ENCODE peak calls at places on chromosomes 5 and 9, in ten cellular contexts. One of them, this sample, is unnamed.

GRCh38 chr9:82922686-82923085 is 140.3 kb downstream of the RASEF start:
- DNase-seq in left lung: no peak
- DNase-seq in ovary: no peak
- DNase-seq in hepatocyte: no peak
- DNase-seq in IMR-90: no peak
- DNase-seq in adrenal gland: no peak
- DNase-seq in heart left ventricle: no peak
- DNase-seq in aorta: no peak
- DNase-seq in esophagus squamous epithelium: no peak
- DNase-seq in thoracic aorta: no peak
- DNase-seq in this sample: no peak

GRCh38 chr5:23977996-23978395 is 470.6 kb downstream of the PRDM9 start:
- DNase-seq in left lung: no peak
- DNase-seq in ovary: no peak
- DNase-seq in hepatocyte: peak; percentile 80
- DNase-seq in IMR-90: no peak
- DNase-seq in adrenal gland: no peak
- DNase-seq in heart left ventricle: no peak
- DNase-seq in aorta: no peak
- DNase-seq in esophagus squamous epithelium: no peak
- DNase-seq in thoracic aorta: no peak
- DNase-seq in this sample: no peak

GRCh38 chr9:79583957-79584654 is 12.3 kb downstream of the TLE4 start:
- DNase-seq in left lung: peak; percentile 81
- DNase-seq in ovary: no peak
- DNase-seq in hepatocyte: peak; percentile 35
- DNase-seq in IMR-90: no peak
- DNase-seq in adrenal gland: peak; percentile 57
- DNase-seq in heart left ventricle: peak; percentile 58
- DNase-seq in aorta: no peak
- DNase-seq in esophagus squamous epithelium: no peak
- DNase-seq in thoracic aorta: no peak
- DNase-seq in this sample: no peak

GRCh38 chr5:149310947-149311675 is 34.2 kb upstream of the GRPEL2 start:
- DNase-seq in left lung: no peak
- DNase-seq in ovary: peak; percentile 33
- DNase-seq in hepatocyte: peak; percentile 65
- DNase-seq in IMR-90: peak; percentile 83
- DNase-seq in adrenal gland: peak; percentile 46
- DNase-seq in heart left ventricle: peak; percentile 68
- DNase-seq in aorta: no peak
- DNase-seq in esophagus squamous epithelium: no peak
- DNase-seq in thoracic aorta: no peak
- DNase-seq in this sample: no peak

GRCh38 chr9:91751922-91752321 is 198.1 kb downstream of the ROR2 start:
- DNase-seq in left lung: no peak
- DNase-seq in ovary: no peak
- DNase-seq in hepatocyte: no peak
- DNase-seq in IMR-90: peak; percentile 81
- DNase-seq in adrenal gland: no peak
- DNase-seq in heart left ventricle: no peak
- DNase-seq in aorta: no peak
- DNase-seq in esophagus squamous epithelium: no peak
- DNase-seq in thoracic aorta: no peak
- DNase-seq in this sample: no peak

GRCh38 chr5:175718401-175719108 is 60.7 kb downstream of the HRH2 start:
- DNase-seq in left lung: no peak
- DNase-seq in ovary: no peak
- DNase-seq in hepatocyte: peak; percentile 75
- DNase-seq in IMR-90: no peak
- DNase-seq in adrenal gland: peak; percentile 38
- DNase-seq in heart left ventricle: peak; percentile 60
- DNase-seq in aorta: peak; percentile 84
- DNase-seq in esophagus squamous epithelium: no peak
- DNase-seq in thoracic aorta: no peak
- DNase-seq in this sample: no peak

GRCh38 chr5:77282337-77283027 is 72.0 kb downstream of the PDE8B start:
- DNase-seq in left lung: no peak
- DNase-seq in ovary: no peak
- DNase-seq in hepatocyte: peak; percentile 43
- DNase-seq in IMR-90: peak; percentile 88
- DNase-seq in adrenal gland: no peak
- DNase-seq in heart left ventricle: no peak
- DNase-seq in aorta: no peak
- DNase-seq in esophagus squamous epithelium: no peak
- DNase-seq in thoracic aorta: no peak
- DNase-seq in this sample: no peak

GRCh38 chr9:98686961-98687855 is 21.5 kb downstream of the GABBR2 start:
- DNase-seq in left lung: no peak
- DNase-seq in ovary: no peak
- DNase-seq in hepatocyte: no peak
- DNase-seq in IMR-90: no peak
- DNase-seq in adrenal gland: no peak
- DNase-seq in heart left ventricle: no peak
- DNase-seq in aorta: no peak
- DNase-seq in esophagus squamous epithelium: no peak
- DNase-seq in thoracic aorta: no peak
- DNase-seq in this sample: no peak

GRCh38 chr5:67289763-67290521 is 93.3 kb upstream of the CD180 start:
- DNase-seq in left lung: no peak
- DNase-seq in ovary: peak; percentile 70
- DNase-seq in hepatocyte: no peak
- DNase-seq in IMR-90: no peak
- DNase-seq in adrenal gland: no peak
- DNase-seq in heart left ventricle: no peak
- DNase-seq in aorta: no peak
- DNase-seq in esophagus squamous epithelium: no peak
- DNase-seq in thoracic aorta: no peak
- DNase-seq in this sample: no peak

GRCh38 chr5:67283988-67284457 is 87.4 kb upstream of the CD180 start:
- DNase-seq in left lung: no peak
- DNase-seq in ovary: peak; percentile 34
- DNase-seq in hepatocyte: no peak
- DNase-seq in IMR-90: no peak
- DNase-seq in adrenal gland: no peak
- DNase-seq in heart left ventricle: no peak
- DNase-seq in aorta: no peak
- DNase-seq in esophagus squamous epithelium: no peak
- DNase-seq in thoracic aorta: no peak
- DNase-seq in this sample: no peak

GRCh38 chr5:67283275-67283987 is 86.8 kb upstream of the CD180 start:
- DNase-seq in left lung: no peak
- DNase-seq in ovary: no peak
- DNase-seq in hepatocyte: no peak
- DNase-seq in IMR-90: no peak
- DNase-seq in adrenal gland: no peak
- DNase-seq in heart left ventricle: no peak
- DNase-seq in aorta: no peak
- DNase-seq in esophagus squamous epithelium: no peak
- DNase-seq in thoracic aorta: no peak
- DNase-seq in this sample: no peak

GRCh38 chr5:67287795-67288194 is 91.2 kb upstream of the CD180 start:
- DNase-seq in left lung: no peak
- DNase-seq in ovary: no peak
- DNase-seq in hepatocyte: no peak
- DNase-seq in IMR-90: peak; percentile 72
- DNase-seq in adrenal gland: no peak
- DNase-seq in heart left ventricle: no peak
- DNase-seq in aorta: no peak
- DNase-seq in esophagus squamous epithelium: no peak
- DNase-seq in thoracic aorta: no peak
- DNase-seq in this sample: no peak

DNA sequence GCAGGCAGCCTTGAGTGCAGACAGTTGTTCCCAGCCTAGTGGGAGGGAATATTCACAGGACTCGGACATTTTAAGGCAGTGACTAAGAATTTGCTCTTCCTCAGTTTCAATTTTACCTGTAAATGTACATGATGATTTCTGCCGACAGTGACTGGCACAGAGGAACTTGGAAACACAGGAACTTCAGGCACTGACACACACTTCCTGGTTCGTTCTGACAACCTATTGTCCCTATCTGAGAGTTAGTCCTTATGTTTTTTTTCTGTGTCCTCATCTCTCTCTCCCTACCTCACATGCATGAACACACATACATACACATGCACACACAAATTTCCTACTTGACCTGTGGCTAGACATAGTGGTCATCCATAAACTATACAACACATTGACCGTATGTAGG is 89.4 kb upstream of the CD180 start:
- DNase-seq in left lung: no peak
- DNase-seq in ovary: no peak
- DNase-seq in hepatocyte: no peak
- DNase-seq in IMR-90: no peak
- DNase-seq in adrenal gland: no peak
- DNase-seq in heart left ventricle: no peak
- DNase-seq in aorta: no peak
- DNase-seq in esophagus squamous epithelium: no peak
- DNase-seq in thoracic aorta: no peak
- DNase-seq in this sample: no peak
- H3K4me1 ChIP-seq in left lung: no peaks in the 10 kb centered on the region
- H3K4me1 ChIP-seq in ovary: peaks cover 19% of the 10 kb centered on the region
- H3K4me1 ChIP-seq in hepatocyte: peaks cover 11% of the 10 kb centered on the region
- H3K4me1 ChIP-seq in IMR-90: peaks cover 11% of the 10 kb centered on the region
- H3K4me1 ChIP-seq in adrenal gland: peaks cover 15% of the 10 kb centered on the region
- H3K4me1 ChIP-seq in heart left ventricle: peaks cover 3% of the 10 kb centered on the region
- H3K4me1 ChIP-seq in aorta: no peaks in the 10 kb centered on the region
- H3K4me1 ChIP-seq in esophagus squamous epithelium: peaks cover 25% of the 10 kb centered on the region
- H3K4me1 ChIP-seq in thoracic aorta: peaks cover 15% of the 10 kb centered on the region
- H3K4me1 ChIP-seq in this sample: no peaks in the 10 kb centered on the region

GRCh38 chr9:126378761-126379160 is 52.1 kb downstream of the MVB12B start:
- DNase-seq in left lung: no peak
- DNase-seq in ovary: no peak
- DNase-seq in hepatocyte: no peak
- DNase-seq in IMR-90: no peak
- DNase-seq in adrenal gland: no peak
- DNase-seq in heart left ventricle: no peak
- DNase-seq in aorta: no peak
- DNase-seq in esophagus squamous epithelium: no peak
- DNase-seq in thoracic aorta: no peak
- DNase-seq in this sample: no peak

GRCh38 chr9:126376903-126377342 is 50.3 kb downstream of the MVB12B start:
- DNase-seq in left lung: no peak
- DNase-seq in ovary: no peak
- DNase-seq in hepatocyte: no peak
- DNase-seq in IMR-90: no peak
- DNase-seq in adrenal gland: no peak
- DNase-seq in heart left ventricle: no peak
- DNase-seq in aorta: no peak
- DNase-seq in esophagus squamous epithelium: no peak
- DNase-seq in thoracic aorta: no peak
- DNase-seq in this sample: no peak

GRCh38 chr9:126377521-126377920 is 50.9 kb downstream of the MVB12B start:
- DNase-seq in left lung: no peak
- DNase-seq in ovary: no peak
- DNase-seq in hepatocyte: no peak
- DNase-seq in IMR-90: no peak
- DNase-seq in adrenal gland: no peak
- DNase-seq in heart left ventricle: no peak
- DNase-seq in aorta: no peak
- DNase-seq in esophagus squamous epithelium: no peak
- DNase-seq in thoracic aorta: no peak
- DNase-seq in this sample: no peak

GRCh38 chr9:126380447-126380846 is 53.8 kb downstream of the MVB12B start:
- DNase-seq in left lung: no peak
- DNase-seq in ovary: no peak
- DNase-seq in hepatocyte: no peak
- DNase-seq in IMR-90: no peak
- DNase-seq in adrenal gland: no peak
- DNase-seq in heart left ventricle: no peak
- DNase-seq in aorta: no peak
- DNase-seq in esophagus squamous epithelium: no peak
- DNase-seq in thoracic aorta: no peak
- DNase-seq in this sample: no peak

DNA sequence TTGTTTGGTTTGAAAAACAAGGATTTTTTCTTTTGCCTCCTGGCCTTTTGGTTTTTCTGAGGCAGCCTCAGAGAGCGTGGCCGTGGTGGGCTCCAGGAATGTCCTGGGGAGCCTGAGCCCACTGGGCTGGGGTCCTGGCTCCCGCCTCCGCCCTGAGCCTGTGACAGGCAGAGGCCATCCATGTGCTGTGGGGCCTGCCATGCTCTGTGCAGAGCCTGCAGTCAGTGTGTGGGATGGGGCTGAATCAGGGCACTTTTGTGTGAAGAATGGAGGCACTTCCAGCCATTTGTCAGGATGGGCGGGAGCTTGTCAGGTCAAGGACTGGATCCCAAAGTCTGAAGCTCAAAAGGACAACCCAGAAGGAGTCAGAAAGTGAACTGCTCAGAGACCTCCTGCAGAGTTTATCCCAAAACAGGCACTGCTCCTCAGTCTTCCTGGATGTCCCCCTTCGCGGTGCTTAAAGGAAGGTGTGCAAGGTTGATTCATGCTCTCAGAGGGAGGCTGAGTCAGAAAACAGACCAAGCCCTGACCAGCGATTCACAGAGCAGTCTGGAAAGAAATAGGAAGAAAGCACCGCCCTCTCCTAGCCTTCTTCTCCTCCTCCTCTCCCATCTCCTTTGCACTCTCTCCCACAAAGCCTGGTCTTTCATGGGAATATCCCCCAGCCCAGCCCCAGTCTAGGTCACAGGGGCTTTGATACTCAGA is 53.2 kb downstream of the MVB12B start:
- DNase-seq in left lung: no peak
- DNase-seq in ovary: no peak
- DNase-seq in hepatocyte: no peak
- DNase-seq in IMR-90: peak; percentile 47
- DNase-seq in adrenal gland: no peak
- DNase-seq in heart left ventricle: no peak
- DNase-seq in aorta: no peak
- DNase-seq in esophagus squamous epithelium: no peak
- DNase-seq in thoracic aorta: no peak
- DNase-seq in this sample: no peak
- H3K9me3 ChIP-seq in left lung: no peaks in the 10 kb centered on the region
- H3K9me3 ChIP-seq in ovary: no peaks in the 10 kb centered on the region
- H3K9me3 ChIP-seq in hepatocyte: no peaks in the 10 kb centered on the region
- H3K9me3 ChIP-seq in IMR-90: no peaks in the 10 kb centered on the region
- H3K9me3 ChIP-seq in adrenal gland: no peaks in the 10 kb centered on the region
- H3K9me3 ChIP-seq in heart left ventricle: no peaks in the 10 kb centered on the region
- H3K9me3 ChIP-seq in aorta: no peaks in the 10 kb centered on the region
- H3K9me3 ChIP-seq in esophagus squamous epithelium: no peaks in the 10 kb centered on the region
- H3K9me3 ChIP-seq in thoracic aorta: no peaks in the 10 kb centered on the region
- H3K9me3 ChIP-seq in this sample: no peaks in the 10 kb centered on the region

GRCh38 chr5:2300861-2301610 is 418.3 kb upstream of the IRX4 start:
- DNase-seq in left lung: no peak
- DNase-seq in ovary: no peak
- DNase-seq in hepatocyte: no peak
- DNase-seq in IMR-90: no peak
- DNase-seq in adrenal gland: no peak
- DNase-seq in heart left ventricle: no peak
- DNase-seq in aorta: no peak
- DNase-seq in esophagus squamous epithelium: no peak
- DNase-seq in thoracic aorta: no peak
- DNase-seq in this sample: no peak

GRCh38 chr5:2297991-2298390 is 415.3 kb upstream of the IRX4 start:
- DNase-seq in left lung: no peak
- DNase-seq in ovary: no peak
- DNase-seq in hepatocyte: no peak
- DNase-seq in IMR-90: no peak
- DNase-seq in adrenal gland: no peak
- DNase-seq in heart left ventricle: no peak
- DNase-seq in aorta: no peak
- DNase-seq in esophagus squamous epithelium: no peak
- DNase-seq in thoracic aorta: no peak
- DNase-seq in this sample: no peak

GRCh38 chr5:2299388-2300220 is 416.9 kb upstream of the IRX4 start:
- DNase-seq in left lung: no peak
- DNase-seq in ovary: no peak
- DNase-seq in hepatocyte: no peak
- DNase-seq in IMR-90: no peak
- DNase-seq in adrenal gland: no peak
- DNase-seq in heart left ventricle: no peak
- DNase-seq in aorta: no peak
- DNase-seq in esophagus squamous epithelium: no peak
- DNase-seq in thoracic aorta: no peak
- DNase-seq in this sample: no peak

GRCh38 chr5:2300421-2300820 is 417.7 kb upstream of the IRX4 start:
- DNase-seq in left lung: no peak
- DNase-seq in ovary: no peak
- DNase-seq in hepatocyte: no peak
- DNase-seq in IMR-90: no peak
- DNase-seq in adrenal gland: no peak
- DNase-seq in heart left ventricle: no peak
- DNase-seq in aorta: no peak
- DNase-seq in esophagus squamous epithelium: no peak
- DNase-seq in thoracic aorta: no peak
- DNase-seq in this sample: no peak

GRCh38 chr5:2298746-2299145 is 416.0 kb upstream of the IRX4 start:
- DNase-seq in left lung: no peak
- DNase-seq in ovary: no peak
- DNase-seq in hepatocyte: no peak
- DNase-seq in IMR-90: no peak
- DNase-seq in adrenal gland: no peak
- DNase-seq in heart left ventricle: no peak
- DNase-seq in aorta: no peak
- DNase-seq in esophagus squamous epithelium: no peak
- DNase-seq in thoracic aorta: no peak
- DNase-seq in this sample: no peak
- H3K36me3 ChIP-seq in left lung: no peaks in the 10 kb centered on the region
- H3K36me3 ChIP-seq in ovary: no peaks in the 10 kb centered on the region
- H3K36me3 ChIP-seq in hepatocyte: no peaks in the 10 kb centered on the region
- H3K36me3 ChIP-seq in IMR-90: no peaks in the 10 kb centered on the region
- H3K36me3 ChIP-seq in adrenal gland: no peaks in the 10 kb centered on the region
- H3K36me3 ChIP-seq in heart left ventricle: no peaks in the 10 kb centered on the region
- H3K36me3 ChIP-seq in aorta: no peaks in the 10 kb centered on the region
- H3K36me3 ChIP-seq in esophagus squamous epithelium: no peaks in the 10 kb centered on the region
- H3K36me3 ChIP-seq in thoracic aorta: no peaks in the 10 kb centered on the region
- H3K36me3 ChIP-seq in this sample: no peaks in the 10 kb centered on the region

GRCh38 chr5:151673421-151673820 is 13.3 kb downstream of the SPARC start:
- DNase-seq in left lung: no peak
- DNase-seq in ovary: no peak
- DNase-seq in hepatocyte: no peak
- DNase-seq in IMR-90: no peak
- DNase-seq in adrenal gland: no peak
- DNase-seq in heart left ventricle: no peak
- DNase-seq in aorta: no peak
- DNase-seq in esophagus squamous epithelium: no peak
- DNase-seq in thoracic aorta: no peak
- DNase-seq in this sample: no peak
- H3K4me1 ChIP-seq in left lung: peaks cover 53% of the 10 kb centered on the region
- H3K4me1 ChIP-seq in ovary: peaks cover 57% of the 10 kb centered on the region
- H3K4me1 ChIP-seq in hepatocyte: peaks cover 54% of the 10 kb centered on the region
- H3K4me1 ChIP-seq in IMR-90: peaks cover 61% of the 10 kb centered on the region
- H3K4me1 ChIP-seq in adrenal gland: peaks cover 93% of the 10 kb centered on the region
- H3K4me1 ChIP-seq in heart left ventricle: peaks cover 87% of the 10 kb centered on the region
- H3K4me1 ChIP-seq in aorta: peaks cover 10% of the 10 kb centered on the region
- H3K4me1 ChIP-seq in esophagus squamous epithelium: peaks cover 54% of the 10 kb centered on the region
- H3K4me1 ChIP-seq in thoracic aorta: peaks cover 76% of the 10 kb centered on the region
- H3K4me1 ChIP-seq in this sample: peaks cover 6% of the 10 kb centered on the region

This sample was measured in mucosa of descending colon.